ENCODE peak calls at places on chromosomes 12 and 14, in four cellular contexts. H is naive thymus-derived CD4-positive, alpha-beta T cell; C is colonic mucosa; V is cardiac muscle cell. D is an unnamed sample.

GRCh38 chr14:44854114-44854513 is 107.6 kb downstream of the KLHL28 start:
- DNase-seq in C (no peak), V (no peak), H (no peak), D (no peak)

GRCh38 chr12:116697305-116698130 is 40.4 kb downstream of the SPRING1 start:
- DNase-seq in V (peak; percentile 80), C (peak; percentile 42), H (no peak), D (no peak)

GRCh38 chr12:93318720-93319522 is 58.8 kb upstream of the NUDT4 start:
- DNase-seq in C (no peak), V (no peak), H (no peak), D (no peak)

GRCh38 chr12:80648866-80649265 is 58.6 kb upstream of the MYF6 start:
- DNase-seq in C (no peak), V (no peak), H (no peak), D (no peak)

GRCh38 chr14:22448905-22449611 is 140.0 kb downstream of the DAD1 start:
- DNase-seq in H (no peak), C (no peak), V (no peak), D (no peak)

GRCh38 chr12:818733-819132 is 66.4 kb downstream of the WNK1 start:
- DNase-seq in H (no peak), V (no peak), C (no peak), D (no peak)

GRCh38 chr12:114817491-114818440 is 133.8 kb upstream of the TBX3 start:
- DNase-seq in H (no peak), V (no peak), C (no peak), D (no peak)

GRCh38 chr12:78721906-78722305 is 142.7 kb upstream of the SYT1 start:
- DNase-seq in C (no peak), H (no peak), V (no peak), D (no peak)

GRCh38 chr14:48853159-48853558 is 733.0 kb downstream of the RPS29 start:
- DNase-seq in V (no peak), H (no peak), C (no peak), D (no peak)

DNA sequence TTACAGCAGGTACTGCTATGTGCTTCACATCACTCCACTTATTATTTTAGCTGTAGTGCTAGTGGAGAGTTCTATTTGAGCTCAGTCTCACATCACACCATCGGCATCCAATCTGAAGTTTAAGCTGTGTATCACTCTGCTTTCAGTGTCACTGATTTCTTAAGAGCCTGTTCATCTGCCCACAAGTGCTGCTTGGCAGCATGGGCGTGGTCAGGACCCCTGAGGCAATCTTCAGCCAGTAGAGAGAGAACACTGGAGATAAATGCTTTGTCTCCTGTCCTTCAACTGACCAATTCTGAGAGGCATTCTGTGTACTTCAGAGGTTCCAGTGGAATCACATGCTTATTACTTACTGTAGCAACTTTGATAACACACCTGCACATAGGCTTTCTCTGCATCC is 728.8 kb downstream of the RPS29 start:
- DNase-seq in C (no peak), V (peak; percentile 33), H (no peak), D (no peak)
- H3K4me1 ChIP-seq in C (no peaks in the 10 kb centered on the region), V (peaks cover 6% of the 10 kb centered on the region), H (no peaks in the 10 kb centered on the region), D (no peaks in the 10 kb centered on the region)

DNA sequence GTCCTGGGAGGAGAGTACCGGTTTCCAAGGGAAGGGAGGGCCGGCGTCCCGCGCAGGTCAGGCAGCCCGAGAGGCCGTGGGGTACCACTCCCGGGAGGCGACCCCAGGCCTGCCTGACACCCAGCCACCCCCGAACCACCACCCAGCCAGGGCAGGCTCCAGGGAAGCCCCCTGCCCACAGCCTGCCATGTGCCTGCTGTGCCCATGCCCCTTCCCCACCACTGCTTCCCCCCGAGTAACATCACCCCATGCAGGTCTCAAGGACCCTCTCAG is 2.3 kb downstream of the NUDT14 start:
- DNase-seq in H (no peak), V (no peak), C (no peak), D (no peak)
- H3K27ac ChIP-seq in H (no peak overlapping the region), V (no peak overlapping the region), C (no peak overlapping the region), D (no peak overlapping the region)

GRCh38 chr14:73142216-73142615 is 5.9 kb downstream of the PSEN1 start:
- DNase-seq in H (no peak), C (no peak), V (no peak), D (no peak)
- H3K4me1 ChIP-seq in H (peaks cover 12% of the 10 kb centered on the region), C (peaks cover 8% of the 10 kb centered on the region), V (peaks cover 6% of the 10 kb centered on the region), D (peaks cover 10% of the 10 kb centered on the region)

DNA sequence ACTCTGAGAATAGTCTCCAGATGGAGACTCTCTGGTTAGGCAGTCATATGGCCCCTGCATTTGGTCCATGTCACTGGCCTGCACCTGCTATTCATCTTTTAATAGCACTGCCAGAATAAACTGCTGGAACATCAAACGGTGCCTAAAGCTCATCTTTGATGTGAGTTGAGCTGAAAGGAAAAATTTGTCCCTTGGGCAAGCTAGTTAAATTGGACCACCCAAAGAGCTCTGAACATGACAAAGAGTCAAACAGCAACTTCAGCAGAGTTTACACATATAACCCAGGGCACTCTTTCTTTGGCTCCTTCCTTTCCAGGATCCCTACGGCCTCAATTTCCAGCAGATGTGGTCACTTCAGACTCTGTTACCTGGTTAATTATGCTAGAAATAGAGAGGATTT is 269.9 kb downstream of the RPL10L start:
- DNase-seq in H (no peak), V (no peak), C (no peak), D (no peak)
- H3K27ac ChIP-seq in H (no peak overlapping the region), V (no peak overlapping the region), C (no peak overlapping the region), D (no peak overlapping the region)

DNA sequence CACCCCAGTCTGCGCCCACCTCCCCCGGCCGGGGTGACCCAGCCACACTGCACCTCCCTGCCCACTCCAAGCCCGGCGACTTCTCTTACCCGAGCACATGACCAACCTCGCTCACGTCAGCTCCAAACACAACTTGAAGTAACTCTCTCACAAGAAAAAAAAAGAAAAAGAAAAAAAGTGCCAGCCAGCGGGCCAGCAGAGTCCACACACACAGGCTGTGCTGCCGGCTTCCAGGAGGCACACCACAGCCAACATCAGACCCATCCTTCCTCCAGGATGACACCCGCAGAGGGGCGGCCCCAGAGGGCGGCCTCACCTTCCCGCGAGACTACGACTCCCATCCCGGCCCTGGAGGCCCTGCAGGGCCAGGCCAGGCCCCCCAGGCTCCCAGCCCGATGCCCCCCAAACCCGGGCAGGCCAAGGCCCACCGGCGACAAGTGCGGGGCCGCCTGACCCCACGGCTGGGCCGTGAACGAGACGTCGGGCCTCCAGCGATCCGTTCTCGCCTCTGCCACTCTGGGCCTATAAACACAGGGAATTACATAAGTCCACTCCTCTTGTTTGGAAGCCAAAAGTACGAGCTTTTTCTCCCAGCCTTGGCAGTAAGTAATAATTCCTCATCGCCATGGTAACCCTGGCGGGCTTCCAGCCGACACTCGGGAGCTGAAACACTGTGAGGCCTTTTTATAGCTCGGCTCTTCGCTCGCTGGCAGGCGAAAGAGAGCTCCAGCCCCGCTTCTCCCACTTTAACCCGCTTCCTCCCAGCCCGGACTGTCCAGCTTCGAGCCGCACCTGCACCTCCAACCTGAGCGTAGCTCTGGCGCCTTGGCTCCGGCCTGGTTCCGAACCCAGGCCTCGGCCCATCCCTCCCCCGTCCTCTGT is 49.1 kb downstream of the NCOR2 start:
- DNase-seq in H (no peak), C (peak; percentile 100), V (peak; percentile 95), D (peak; percentile 94)
- H3K4me1 ChIP-seq in H (no peaks in the 10 kb centered on the region), C (peaks cover 35% of the 10 kb centered on the region), V (peaks cover 51% of the 10 kb centered on the region), D (peaks cover 25% of the 10 kb centered on the region)

DNA sequence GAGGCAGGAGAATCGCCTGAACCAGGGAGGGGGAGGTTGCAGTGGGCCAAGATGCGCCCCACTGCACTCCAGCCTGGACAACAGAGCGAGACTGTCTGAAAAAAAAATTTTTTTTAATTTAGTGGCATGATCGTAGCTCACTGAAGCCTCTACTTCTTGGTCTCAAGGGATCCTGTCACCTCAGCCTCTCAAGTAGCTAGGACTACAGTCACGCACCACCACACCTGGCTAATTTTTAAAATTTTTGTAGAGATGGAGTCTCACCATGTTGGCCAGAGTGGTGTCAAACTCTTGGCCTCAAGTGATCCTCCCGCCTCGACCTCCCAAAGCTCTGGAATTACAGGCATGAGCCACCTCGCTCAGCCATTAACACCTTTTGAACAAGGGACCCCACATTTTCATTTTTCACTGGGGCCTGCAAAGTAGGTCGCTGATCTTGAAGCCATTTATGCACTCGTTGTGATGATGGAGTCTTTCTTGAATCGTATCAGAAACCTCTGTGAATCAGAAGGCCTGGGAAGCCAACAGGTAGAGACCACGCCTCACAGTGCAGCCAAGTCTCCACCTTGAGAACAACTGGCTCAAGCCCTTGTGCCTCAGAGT is 5.9 kb downstream of the HCAR1 start:
- DNase-seq in H (no peak), V (no peak), C (no peak), D (peak; percentile 18)
- H3K27ac ChIP-seq in H (no peak overlapping the region), V (no peak overlapping the region), C (no peak overlapping the region), D (no peak overlapping the region)

DNA sequence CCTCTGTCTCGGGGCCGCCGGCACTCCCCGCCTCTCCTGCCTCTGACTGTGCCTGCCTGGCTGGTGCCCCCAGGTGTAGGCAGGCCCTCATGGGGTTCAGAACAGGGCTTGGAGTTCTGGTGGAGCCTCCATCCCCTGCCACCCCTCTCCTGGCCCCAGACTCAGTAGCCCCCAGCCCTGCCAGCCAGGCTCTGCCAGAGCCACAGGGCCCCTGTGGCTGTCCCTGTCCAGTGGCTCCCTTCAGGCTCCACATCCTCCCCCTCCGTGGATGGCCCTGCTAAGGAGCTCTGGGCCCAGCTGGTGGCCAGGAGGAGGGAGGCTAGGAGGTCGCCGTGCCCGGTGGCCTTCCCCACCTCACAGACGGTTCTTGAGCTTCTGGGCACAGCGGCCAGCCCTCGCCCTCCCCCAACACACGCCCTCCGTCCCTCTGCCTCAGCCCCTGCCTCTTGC is 12.5 kb downstream of the TRMT61A start:
- DNase-seq in C (no peak), H (no peak), V (no peak), D (no peak)
- H3K4me1 ChIP-seq in C (peaks cover 35% of the 10 kb centered on the region), H (no peaks in the 10 kb centered on the region), V (peaks cover 6% of the 10 kb centered on the region), D (peaks cover 4% of the 10 kb centered on the region)

GRCh38 chr14:76272349-76272748 is 103.6 kb upstream of the ESRRB start:
- DNase-seq in H (no peak), C (no peak), V (no peak), D (no peak)
- H3K27ac ChIP-seq in H (no peak overlapping the region), C (no peak overlapping the region), V (no peak overlapping the region), D (no peak overlapping the region)

GRCh38 chr14:49977126-49977841 is 84.4 kb downstream of the ARF6 start:
- DNase-seq in H (no peak), C (no peak), V (no peak), D (peak; percentile 61)
- H3K4me1 ChIP-seq in H (peaks cover 76% of the 10 kb centered on the region), C (peaks cover 2% of the 10 kb centered on the region), V (peaks cover under 1% of the 10 kb centered on the region), D (peaks cover 33% of the 10 kb centered on the region)

D was measured in Peyer's patch.